ENCODE peak calls at places on chromosome 10, in five cellular contexts. One of them, this sample, is unnamed.

GRCh38 chr10:104735036-104735435 is 93.9 kb downstream of the SORCS3 start:
- DNase-seq in astrocyte: no peak
- DNase-seq in ovary: peak; percentile 44
- DNase-seq in AG04450: no peak
- DNase-seq in heart right ventricle: peak; percentile 40
- DNase-seq in this sample: no peak

GRCh38 chr10:7507887-7508726 is 97.3 kb upstream of the SFMBT2 start:
- DNase-seq in heart right ventricle: no peak
- DNase-seq in AG04450: no peak
- DNase-seq in astrocyte: no peak
- DNase-seq in ovary: no peak
- DNase-seq in this sample: no peak

GRCh38 chr10:125548878-125549277 is 134.1 kb downstream of the TEX36 start:
- DNase-seq in heart right ventricle: no peak
- DNase-seq in AG04450: no peak
- DNase-seq in ovary: no peak
- DNase-seq in astrocyte: no peak
- DNase-seq in this sample: no peak

GRCh38 chr10:944034-944831 is 12.7 kb upstream of the LARP4B start:
- DNase-seq in AG04450: no peak
- DNase-seq in astrocyte: no peak
- DNase-seq in heart right ventricle: peak; percentile 60
- DNase-seq in ovary: no peak
- DNase-seq in this sample: peak; percentile 19

GRCh38 chr10:6396652-6397051 is 183.4 kb downstream of the PRKCQ start:
- DNase-seq in AG04450: peak; percentile 68
- DNase-seq in heart right ventricle: no peak
- DNase-seq in astrocyte: peak; percentile 74
- DNase-seq in ovary: no peak
- DNase-seq in this sample: no peak

GRCh38 chr10:89053555-89053954 is 63.0 kb downstream of the FAS start:
- DNase-seq in heart right ventricle: peak; percentile 43
- DNase-seq in AG04450: no peak
- DNase-seq in ovary: no peak
- DNase-seq in astrocyte: peak; percentile 14
- DNase-seq in this sample: no peak

GRCh38 chr10:124670849-124671248 is 73.3 kb downstream of the FAM53B start:
- DNase-seq in ovary: no peak
- DNase-seq in heart right ventricle: no peak
- DNase-seq in AG04450: no peak
- DNase-seq in astrocyte: no peak
- DNase-seq in this sample: no peak

GRCh38 chr10:20369863-20370736 is 527.0 kb downstream of the NEBL start:
- DNase-seq in astrocyte: no peak
- DNase-seq in AG04450: no peak
- DNase-seq in ovary: no peak
- DNase-seq in heart right ventricle: no peak
- DNase-seq in this sample: no peak

GRCh38 chr10:53325073-53325472 is 552.5 kb upstream of the MBL2 start:
- DNase-seq in astrocyte: peak; percentile 26
- DNase-seq in ovary: no peak
- DNase-seq in heart right ventricle: no peak
- DNase-seq in AG04450: no peak
- DNase-seq in this sample: peak; percentile 43

GRCh38 chr10:99418910-99419624 is 11.4 kb downstream of the GOT1 start:
- DNase-seq in astrocyte: no peak
- DNase-seq in ovary: no peak
- DNase-seq in heart right ventricle: no peak
- DNase-seq in AG04450: no peak
- DNase-seq in this sample: no peak

GRCh38 chr10:78600121-78600665 is 468.6 kb upstream of the ZMIZ1 start:
- DNase-seq in astrocyte: no peak
- DNase-seq in heart right ventricle: no peak
- DNase-seq in ovary: no peak
- DNase-seq in AG04450: no peak
- DNase-seq in this sample: no peak

GRCh38 chr10:1142596-1142995 is 86.4 kb downstream of the WDR37 start:
- DNase-seq in AG04450: no peak
- DNase-seq in astrocyte: no peak
- DNase-seq in ovary: no peak
- DNase-seq in heart right ventricle: no peak
- DNase-seq in this sample: no peak

GRCh38 chr10:77404801-77405200 is 232.8 kb downstream of the KCNMA1 start:
- DNase-seq in AG04450: no peak
- DNase-seq in ovary: no peak
- DNase-seq in heart right ventricle: no peak
- DNase-seq in astrocyte: no peak
- DNase-seq in this sample: no peak

GRCh38 chr10:124354411-124355382 is 64.0 kb downstream of the OAT start:
- DNase-seq in heart right ventricle: peak; percentile 62
- DNase-seq in AG04450: peak; percentile 6
- DNase-seq in astrocyte: peak; percentile 39
- DNase-seq in ovary: peak; percentile 87
- DNase-seq in this sample: no peak

GRCh38 chr10:111072232-111072631 is 4.6 kb upstream of the ADRA2A start:
- DNase-seq in heart right ventricle: no peak
- DNase-seq in AG04450: no peak
- DNase-seq in astrocyte: no peak
- DNase-seq in ovary: no peak
- DNase-seq in this sample: no peak

GRCh38 chr10:44261296-44261695 is 123.6 kb downstream of the CXCL12 start:
- DNase-seq in ovary: no peak
- DNase-seq in heart right ventricle: peak; percentile 70
- DNase-seq in astrocyte: no peak
- DNase-seq in AG04450: no peak
- DNase-seq in this sample: no peak

GRCh38 chr10:78218833-78219490 is 185.3 kb downstream of the RPS24 start:
- DNase-seq in heart right ventricle: no peak
- DNase-seq in astrocyte: no peak
- DNase-seq in ovary: no peak
- DNase-seq in AG04450: no peak
- DNase-seq in this sample: no peak

GRCh38 chr10:106955133-106955532 is 209.4 kb downstream of the SORCS1 start:
- DNase-seq in ovary: no peak
- DNase-seq in astrocyte: no peak
- DNase-seq in AG04450: no peak
- DNase-seq in heart right ventricle: no peak
- DNase-seq in this sample: no peak

GRCh38 chr10:76278811-76279460 is 847.5 kb downstream of the LRMDA start:
- DNase-seq in AG04450: no peak
- DNase-seq in heart right ventricle: no peak
- DNase-seq in ovary: no peak
- DNase-seq in astrocyte: peak; percentile 44
- DNase-seq in this sample: no peak

GRCh38 chr10:71835671-71836593 is 15.1 kb downstream of the PSAP start:
- DNase-seq in ovary: peak; percentile 71
- DNase-seq in heart right ventricle: peak; percentile 69
- DNase-seq in AG04450: no peak
- DNase-seq in astrocyte: peak; percentile 92
- DNase-seq in this sample: no peak

GRCh38 chr10:4053940-4054339 is 268.9 kb upstream of the KLF6 start:
- DNase-seq in astrocyte: no peak
- DNase-seq in ovary: no peak
- DNase-seq in AG04450: no peak
- DNase-seq in heart right ventricle: no peak
- DNase-seq in this sample: no peak
- H3K27ac ChIP-seq in astrocyte: no peak overlapping the region
- H3K27ac ChIP-seq in ovary: no peak overlapping the region
- H3K27ac ChIP-seq in AG04450: no peak overlapping the region
- H3K27ac ChIP-seq in heart right ventricle: no peak overlapping the region
- H3K27ac ChIP-seq in this sample: no peak overlapping the region

DNA sequence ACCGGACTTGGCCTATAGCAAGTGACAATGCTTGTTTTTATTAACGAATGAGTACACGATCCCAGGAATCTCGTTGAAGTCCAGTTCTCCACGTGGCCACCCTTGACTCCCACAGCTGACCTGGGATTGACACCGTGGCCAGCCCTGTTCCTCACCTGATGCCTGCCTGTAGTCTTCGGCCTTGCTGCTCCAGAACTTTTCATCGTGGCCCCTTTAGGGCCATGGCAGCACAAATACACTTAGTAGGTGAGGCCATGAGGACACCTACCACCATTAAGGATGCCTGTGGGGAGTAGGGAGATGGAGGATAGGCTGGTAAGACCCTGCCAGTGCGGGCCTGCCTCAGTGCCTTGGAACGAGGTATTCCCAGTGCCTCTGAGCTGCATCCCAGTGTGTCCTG is 30.6 kb upstream of the INSYN2A start:
- DNase-seq in ovary: no peak
- DNase-seq in AG04450: no peak
- DNase-seq in astrocyte: no peak
- DNase-seq in heart right ventricle: no peak
- DNase-seq in this sample: no peak
- TF ChIP-seq CTCF in ovary: no peak
- TF ChIP-seq CTCF in AG04450: no peak
- TF ChIP-seq CTCF in astrocyte: no peak
- TF ChIP-seq CTCF in heart right ventricle: no peak
- TF ChIP-seq CTCF in this sample: no peak

GRCh38 chr10:35690534-35690933 is 48.4 kb upstream of the FZD8 start:
- DNase-seq in ovary: no peak
- DNase-seq in AG04450: no peak
- DNase-seq in heart right ventricle: no peak
- DNase-seq in astrocyte: no peak
- DNase-seq in this sample: no peak

GRCh38 chr10:35684625-35685024 is 42.5 kb upstream of the FZD8 start:
- DNase-seq in heart right ventricle: no peak
- DNase-seq in ovary: no peak
- DNase-seq in astrocyte: no peak
- DNase-seq in AG04450: no peak
- DNase-seq in this sample: no peak

GRCh38 chr10:35685402-35685801 is 43.3 kb upstream of the FZD8 start:
- DNase-seq in heart right ventricle: no peak
- DNase-seq in ovary: no peak
- DNase-seq in astrocyte: no peak
- DNase-seq in AG04450: no peak
- DNase-seq in this sample: no peak
- H3K27ac ChIP-seq in heart right ventricle: no peak overlapping the region
- H3K27ac ChIP-seq in ovary: no peak overlapping the region
- H3K27ac ChIP-seq in astrocyte: no peak overlapping the region
- H3K27ac ChIP-seq in AG04450: no peak overlapping the region
- H3K27ac ChIP-seq in this sample: no peak overlapping the region

GRCh38 chr10:42744134-42744701 is 38.4 kb upstream of the BMS1 start:
- DNase-seq in astrocyte: no peak
- DNase-seq in AG04450: no peak
- DNase-seq in ovary: no peak
- DNase-seq in heart right ventricle: no peak
- DNase-seq in this sample: no peak
- TF ChIP-seq CTCF in astrocyte: no peak
- TF ChIP-seq CTCF in AG04450: no peak
- TF ChIP-seq CTCF in ovary: no peak
- TF ChIP-seq CTCF in heart right ventricle: no peak
- TF ChIP-seq CTCF in this sample: no peak

DNA sequence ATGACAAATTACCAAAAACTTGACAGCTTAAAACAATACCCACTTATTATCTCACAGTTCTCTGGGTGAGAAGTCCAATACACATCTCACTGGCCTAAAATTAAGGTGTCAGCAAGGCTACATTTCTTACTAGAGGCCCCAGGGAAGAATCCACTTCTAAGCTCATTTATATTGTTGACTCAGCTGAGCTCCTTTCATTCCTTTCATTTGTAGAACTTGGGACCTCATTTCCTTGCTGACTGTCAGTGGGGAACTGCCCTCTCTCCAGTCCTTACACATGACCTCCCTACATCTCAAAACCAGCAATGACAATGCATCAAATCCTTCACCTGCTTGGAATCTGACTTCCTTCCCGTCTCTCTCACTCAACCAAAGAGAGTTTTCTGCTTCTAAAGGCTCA is 240.3 kb downstream of the IPMK start:
- DNase-seq in astrocyte: peak; percentile 38
- DNase-seq in heart right ventricle: no peak
- DNase-seq in AG04450: no peak
- DNase-seq in ovary: no peak
- DNase-seq in this sample: no peak
- H3K27ac ChIP-seq in astrocyte: no peak overlapping the region
- H3K27ac ChIP-seq in heart right ventricle: no peak overlapping the region
- H3K27ac ChIP-seq in AG04450: no peak overlapping the region
- H3K27ac ChIP-seq in ovary: no peak overlapping the region
- H3K27ac ChIP-seq in this sample: no peak overlapping the region